ENCODE peak calls at places on chromosomes 4 and X, in nine cellular contexts. X is endodermal cell, H is AG10803, A is heart right ventricle, O is upper lobe of right lung, R is psoas muscle, B is fibroblast of mammary gland, S is adrenal gland, N is hepatocyte. G is an unnamed sample.

GRCh38 chrX:45602151-45602550 is 401.5 kb upstream of the DIPK2B start:
- DNase-seq in X (no peak), S (no peak), H (peak), R (no peak), O (no peak), N (no peak), B (peak), A (no peak), G (no peak)

GRCh38 chr4:56330691-56331090 is 56.6 kb downstream of the AASDH start:
- DNase-seq in X (no peak), B (no peak), H (no peak), R (no peak), N (no peak), A (no peak), O (no peak), S (no peak), G (no peak)

GRCh38 chr4:41319553-41319952 is 62.8 kb downstream of the UCHL1 start:
- DNase-seq in R (no peak), N (peak), H (no peak), S (peak), X (no peak), A (no peak), B (no peak), O (no peak), G (no peak)

GRCh38 chr4:93791570-93792195 is 36.9 kb upstream of the ATOH1 start:
- DNase-seq in S (peak), R (peak), B (peak), X (peak), N (peak), A (no peak), H (peak), O (no peak), G (no peak)

GRCh38 chr4:8121236-8122015 is 37.2 kb downstream of the ABLIM2 start:
- DNase-seq in N (no peak), B (no peak), R (no peak), A (peak), H (no peak), S (no peak), X (no peak), O (no peak), G (no peak)

GRCh38 chrX:47078129-47079043 is at the start of gene RGN:
- DNase-seq in A (peak), N (peak), B (no peak), H (peak), S (peak), R (peak), X (peak), O (peak), G (no peak)

GRCh38 chrX:51608766-51609165 is 9.9 kb downstream of the CENPVL3 start:
- DNase-seq in O (no peak), H (peak), B (peak), A (no peak), S (no peak), X (no peak), R (no peak), N (no peak), G (no peak)

GRCh38 chr4:169311643-169312365 is 41.0 kb upstream of the SH3RF1 start:
- DNase-seq in O (no peak), A (no peak), N (peak), X (peak), S (peak), R (no peak), H (peak), B (peak), G (no peak)

GRCh38 chrX:143633530-143634372 is 2.1 kb downstream of the SLITRK4 start:
- DNase-seq in S (peak), O (no peak), H (no peak), R (no peak), B (no peak), X (peak), A (peak), N (peak), G (no peak)

GRCh38 chr4:58590714-58591113 is 1480.5 kb upstream of the IGFBP7 start:
- DNase-seq in S (no peak), A (no peak), N (peak), X (no peak), R (no peak), O (no peak), B (no peak), H (no peak), G (no peak)

GRCh38 chrX:151713859-151714258 is 2.0 kb upstream of the FATE1 start:
- DNase-seq in B (no peak), X (peak), H (no peak), R (no peak), S (peak), A (no peak), N (peak), O (no peak), G (no peak)

GRCh38 chrX:27953161-27953560 is 28.1 kb downstream of the DCAF8L1 start:
- DNase-seq in R (no peak), B (no peak), A (no peak), X (no peak), N (no peak), S (no peak), H (no peak), O (no peak), G (no peak)

GRCh38 chr4:149264093-149264733 is 551.4 kb downstream of the IQCM start:
- DNase-seq in O (no peak), B (peak), R (no peak), S (peak), N (peak), A (no peak), H (peak), X (peak), G (no peak)

GRCh38 chr4:163707873-163708272 is 213.4 kb downstream of the TMA16 start:
- DNase-seq in A (no peak), O (no peak), X (no peak), N (no peak), H (no peak), S (no peak), B (no peak), R (no peak), G (no peak)

GRCh38 chr4:75180790-75181776 is 248.2 kb downstream of the PARM1 start:
- DNase-seq in R (no peak), B (no peak), A (no peak), O (no peak), N (no peak), S (peak), H (peak), X (peak), G (no peak)

GRCh38 chr4:153448003-153448731 is 18.0 kb upstream of the TMEM131L start:
- DNase-seq in O (no peak), S (no peak), B (peak), A (no peak), R (no peak), X (no peak), H (peak), N (peak), G (no peak)

GRCh38 chr4:138217567-138217966 is 24.6 kb downstream of the SLC7A11 start:
- DNase-seq in H (no peak), N (no peak), B (no peak), R (no peak), A (peak), S (no peak), O (no peak), X (peak), G (no peak)

GRCh38 chrX:6813836-6814370 is 279.0 kb upstream of the VCX3A start:
- DNase-seq in B (no peak), O (no peak), R (no peak), N (no peak), H (no peak), S (no peak), X (peak), A (no peak), G (no peak)

GRCh38 chrX:72652132-72652531 is 62.0 kb downstream of the PHKA1 start:
- DNase-seq in X (no peak), R (no peak), N (no peak), S (no peak), H (no peak), B (no peak), A (no peak), O (no peak), G (no peak)

GRCh38 chr4:1402021-1402515 is 4.2 kb downstream of the NKX1-1 start:
- DNase-seq in O (peak), H (no peak), S (no peak), R (no peak), B (no peak), X (peak), A (no peak), N (peak), G (peak)

GRCh38 chr4:85475631-85476233 is 782 bp downstream of the ARHGAP24 start:
- DNase-seq in A (peak), N (peak), O (peak), B (peak), R (peak), X (no peak), S (no peak), H (peak), G (no peak)

GRCh38 chrX:17550011-17550410 is 175.0 kb downstream of the NHS start:
- DNase-seq in O (no peak), S (no peak), X (no peak), B (no peak), N (no peak), A (no peak), R (no peak), H (no peak), G (no peak)

GRCh38 chrX:113741744-113742143 is 842.1 kb upstream of the HTR2C start:
- DNase-seq in S (peak), O (no peak), X (peak), B (peak), H (peak), N (peak), A (no peak), R (no peak), G (no peak)

GRCh38 chrX:102847362-102847761 is 89.7 kb upstream of the RAB40AL start:
- DNase-seq in S (no peak), X (no peak), B (no peak), H (no peak), N (no peak), R (no peak), O (no peak), A (no peak), G (no peak)

GRCh38 chr4:168569909-168570276 is 73.0 kb downstream of the PALLD start:
- DNase-seq in A (no peak), O (no peak), B (peak), X (no peak), H (no peak), R (no peak), N (peak), S (no peak), G (no peak)

GRCh38 chrX:109880629-109881028 is 122.3 kb upstream of the TMEM164 start:
- DNase-seq in S (peak), B (no peak), O (no peak), A (no peak), H (no peak), R (no peak), N (no peak), X (no peak), G (no peak)

DNA sequence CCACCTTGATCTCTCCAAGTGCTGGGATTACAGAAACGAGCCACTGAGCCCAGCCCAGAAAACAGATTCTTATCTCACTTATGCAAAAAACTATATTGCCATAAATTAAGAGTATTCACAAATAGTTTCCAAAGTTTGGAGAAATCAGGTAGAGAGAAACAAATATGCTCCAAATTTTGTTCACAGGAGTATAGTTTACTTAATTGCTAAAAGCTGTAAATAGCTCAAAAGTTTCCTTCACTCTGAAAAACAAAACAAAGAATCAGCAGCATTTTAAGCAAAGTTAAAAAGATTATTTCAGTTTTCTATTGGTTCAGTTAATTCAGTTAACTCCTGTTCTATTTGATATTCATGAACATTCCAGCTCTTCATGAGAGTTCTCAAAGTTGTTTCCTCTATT is 18.5 kb upstream of the GRPEL1 start:
- DNase-seq in X (no peak), S (no peak), O (no peak), B (no peak), A (no peak), R (no peak), N (no peak), H (no peak), G (no peak)
- TF ChIP-seq CTCF in X (no peak), S (no peak), O (no peak), B (no peak), A (no peak), R (no peak), N (no peak), H (no peak), G (no peak)

DNA sequence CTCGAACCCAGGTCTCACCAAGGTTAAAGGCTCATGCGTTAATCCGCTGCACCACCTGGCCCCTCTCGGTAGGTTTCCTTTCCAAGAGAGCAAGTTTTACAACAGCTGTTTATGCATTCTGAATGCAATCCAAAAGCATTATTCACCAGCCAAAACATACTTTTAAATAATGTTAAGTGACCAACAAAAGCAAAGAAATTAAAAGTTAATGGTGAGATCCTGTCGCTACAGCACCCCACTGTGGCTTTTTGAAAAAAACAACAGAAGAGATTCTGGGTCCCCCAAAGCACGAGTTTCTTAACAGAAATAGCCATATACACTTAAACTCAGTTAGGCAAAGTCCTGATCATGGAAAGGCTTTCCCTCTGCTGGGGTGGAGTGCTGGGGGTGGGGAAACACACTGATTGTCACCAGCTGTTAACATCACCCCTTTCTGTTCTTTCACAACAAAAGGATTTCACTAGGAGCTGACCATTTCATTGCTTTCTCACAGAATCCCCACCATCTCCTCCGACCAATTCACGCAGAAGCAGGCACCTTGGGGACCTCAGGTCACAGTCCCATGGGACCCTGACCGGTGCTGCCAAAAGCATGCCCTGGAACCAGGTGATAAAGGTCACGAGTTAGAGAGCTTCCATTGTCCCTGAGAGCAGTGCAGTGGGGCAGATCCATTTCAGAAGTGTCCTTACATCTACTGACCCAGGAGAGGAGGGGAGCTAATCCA is 51.2 kb downstream of the ZNF827 start:
- DNase-seq in X (peak), O (no peak), A (no peak), B (peak), H (peak), N (no peak), S (peak), R (peak), G (peak)
- TF ChIP-seq CTCF in X (no peak), O (no peak), A (no peak), B (no peak), H (peak), N (peak), S (no peak), R (no peak), G (no peak)

GRCh38 chrX:108105473-108105872 is 13.9 kb downstream of the ATG4A start:
- DNase-seq in A (no peak), S (no peak), R (no peak), X (no peak), N (no peak), H (no peak), O (no peak), B (no peak), G (no peak)
- TF ChIP-seq CTCF in A (no peak), S (no peak), R (no peak), X (no peak), N (no peak), H (no peak), O (no peak), B (no peak), G (no peak)

GRCh38 chrX:65679071-65679540 is 11.7 kb downstream of the MSN start:
- DNase-seq in R (peak), H (no peak), B (peak), S (peak), O (no peak), X (no peak), N (no peak), A (no peak), G (no peak)

GRCh38 chrX:65685112-65685511 is 17.7 kb downstream of the MSN start:
- DNase-seq in S (no peak), X (no peak), H (no peak), O (no peak), R (no peak), A (no peak), B (no peak), N (no peak), G (no peak)

GRCh38 chrX:65686246-65686645 is 18.8 kb downstream of the MSN start:
- DNase-seq in X (no peak), B (no peak), S (no peak), H (no peak), N (no peak), R (no peak), A (no peak), O (no peak), G (no peak)

GRCh38 chrX:65677954-65678469 is 10.6 kb downstream of the MSN start:
- DNase-seq in N (peak), B (peak), S (peak), H (peak), O (no peak), X (no peak), R (no peak), A (no peak), G (peak)

DNA sequence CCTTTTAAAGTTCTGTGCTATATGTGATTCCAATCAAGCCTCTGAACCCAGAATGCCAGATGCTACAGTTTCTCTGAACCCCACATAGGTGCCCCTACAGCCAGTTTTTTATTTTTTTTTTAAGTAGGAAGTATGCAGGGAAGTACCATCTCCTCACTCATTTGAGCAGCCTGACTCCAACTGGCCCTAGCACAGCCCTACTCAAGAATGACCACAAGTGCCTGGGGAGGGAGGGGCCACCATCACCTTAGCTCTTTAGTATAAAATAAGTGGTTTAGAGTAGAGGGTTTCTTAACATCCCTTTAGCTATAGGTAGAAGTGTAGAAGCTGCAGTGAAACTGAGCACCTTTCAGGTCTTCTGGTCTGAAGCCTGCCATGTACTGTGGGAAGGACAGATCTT is 14.4 kb downstream of the MSN start:
- DNase-seq in B (no peak), N (no peak), O (no peak), X (no peak), R (no peak), H (no peak), S (no peak), A (no peak), G (no peak)
- TF ChIP-seq CTCF in B (no peak), N (no peak), O (no peak), X (no peak), R (no peak), H (no peak), S (no peak), A (no peak), G (no peak)

GRCh38 chrX:95318882-95319281 is 1365.8 kb upstream of the DIAPH2 start:
- DNase-seq in A (no peak), H (no peak), N (peak), O (no peak), B (peak), R (no peak), S (no peak), X (peak), G (no peak)
- TF ChIP-seq CTCF in A (no peak), H (no peak), N (peak), O (no peak), B (peak), R (no peak), S (no peak), X (peak), G (no peak)

DNA sequence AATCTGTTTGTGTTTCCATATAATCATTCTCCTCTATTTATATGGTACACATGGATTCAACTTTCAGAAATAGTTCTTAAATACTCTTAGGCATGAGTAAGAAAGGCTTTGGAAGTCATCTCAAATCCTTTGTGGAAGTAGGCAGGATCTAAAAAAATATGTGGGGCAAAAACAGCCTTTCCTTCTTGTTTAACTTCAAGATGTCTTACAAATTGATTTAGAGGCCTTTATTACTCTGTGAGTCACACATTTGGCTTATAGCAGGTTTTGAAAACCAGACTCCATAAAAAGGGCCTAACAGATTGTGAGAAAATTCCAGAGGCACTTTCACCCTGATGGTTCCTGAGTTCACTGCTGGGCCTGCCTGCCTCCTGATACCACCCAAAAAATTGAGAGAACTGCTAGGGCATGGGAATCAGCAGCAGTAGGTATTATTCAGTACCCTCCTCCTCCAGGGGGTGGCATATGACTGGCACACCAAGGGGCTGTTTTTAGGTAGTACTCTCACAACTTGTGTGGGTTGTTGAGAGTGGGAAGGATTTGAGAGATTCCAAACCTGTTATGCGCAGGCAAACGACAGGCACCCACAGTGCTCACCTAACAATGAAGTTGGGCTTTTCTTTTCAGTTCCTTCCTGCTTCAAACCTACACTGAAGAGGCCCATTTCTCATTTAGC is 162.7 kb upstream of the MBNL3 start:
- DNase-seq in O (no peak), S (no peak), H (peak), R (no peak), N (no peak), B (peak), X (peak), A (no peak), G (no peak)
- TF ChIP-seq CTCF in O (no peak), S (no peak), H (no peak), R (no peak), N (no peak), B (peak), X (peak), A (no peak), G (no peak)

DNA sequence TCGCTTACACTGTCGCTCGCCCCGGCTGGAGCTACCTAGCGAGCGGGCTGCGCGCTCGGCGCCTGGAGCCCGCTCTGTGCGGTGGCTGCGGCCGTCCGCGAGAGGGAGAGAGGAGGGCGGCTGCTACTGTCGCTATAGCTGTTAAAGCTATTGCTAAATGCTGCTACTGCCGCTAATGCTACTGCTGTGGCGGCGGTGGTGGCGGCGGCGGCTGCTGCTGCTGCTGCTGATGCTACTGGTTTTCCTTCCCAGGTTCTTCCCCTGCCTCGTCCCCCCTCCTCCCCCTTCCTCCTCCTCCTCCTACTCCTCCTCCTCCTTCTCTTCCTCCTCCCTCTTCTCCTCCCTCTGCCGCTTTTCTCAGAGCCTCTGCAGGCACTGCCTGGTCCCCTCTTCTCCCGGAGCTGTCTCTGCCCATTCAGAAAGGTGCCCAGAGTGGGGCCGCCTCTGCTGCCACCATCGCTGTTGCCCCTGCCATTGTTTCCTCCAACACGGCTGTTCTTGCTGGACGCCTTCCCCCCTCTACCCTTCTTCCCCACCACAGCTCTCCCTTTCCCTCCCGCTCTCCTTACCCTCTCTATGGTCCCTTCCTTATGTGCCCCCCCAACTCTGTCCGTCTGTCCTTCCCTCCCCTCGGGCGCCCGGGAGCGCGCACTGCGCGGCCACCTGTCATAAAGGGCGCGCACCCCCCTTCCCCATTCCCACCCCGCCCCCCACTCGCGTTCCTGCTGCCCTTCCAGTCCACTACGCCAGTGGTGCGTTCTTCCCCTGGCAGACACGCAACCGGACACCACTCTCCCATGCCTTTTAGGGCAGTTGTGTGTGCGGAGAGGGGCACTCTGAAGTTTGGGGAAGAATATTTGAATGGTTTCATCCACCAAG is at the start of gene NEXMIF:
- DNase-seq in X (no peak), S (peak), R (no peak), H (peak), A (no peak), O (no peak), N (no peak), B (peak), G (peak)
- TF ChIP-seq CTCF in X (peak), S (no peak), R (no peak), H (no peak), A (no peak), O (peak), N (peak), B (no peak), G (no peak)

GRCh38 chr4:159145318-159146006 is 42.6 kb downstream of the RAPGEF2 start:
- DNase-seq in R (no peak), S (no peak), H (no peak), O (no peak), N (no peak), B (no peak), X (no peak), A (no peak), G (no peak)
- TF ChIP-seq CTCF in R (no peak), S (no peak), H (no peak), O (no peak), N (no peak), B (no peak), X (no peak), A (no peak), G (no peak)